ENCODE peak calls at places on chromosome 20, in four cellular contexts. One of them, this sample, is unnamed.

GRCh38 chr20:61254881-61255589 is 3.0 kb downstream of the CDH4 start:
- DNase-seq in hypothalamus: no peak
- DNase-seq in activated T-cell treated with anti-CD3 and anti-CD28 coated beads, Interleukin-2, amount 50 U/mL, for 4 hours: no peak
- DNase-seq in stimulated activated CD4-positive, alpha-beta T cell treated with anti-CD3 and anti-CD28 coated beads, Interleukin-15, amount 100 ng/mL, for 1 hour: no peak
- DNase-seq in this sample: no peak

GRCh38 chr20:50913976-50914375 is 17.3 kb downstream of the ADNP start:
- DNase-seq in hypothalamus: no peak
- DNase-seq in activated T-cell treated with anti-CD3 and anti-CD28 coated beads, Interleukin-2, amount 50 U/mL, for 4 hours: no peak
- DNase-seq in stimulated activated CD4-positive, alpha-beta T cell treated with anti-CD3 and anti-CD28 coated beads, Interleukin-15, amount 100 ng/mL, for 1 hour: no peak
- DNase-seq in this sample: no peak

GRCh38 chr20:17664025-17664638 is 17.9 kb downstream of the RRBP1 start:
- DNase-seq in hypothalamus: no peak
- DNase-seq in activated T-cell treated with anti-CD3 and anti-CD28 coated beads, Interleukin-2, amount 50 U/mL, for 4 hours: no peak
- DNase-seq in stimulated activated CD4-positive, alpha-beta T cell treated with anti-CD3 and anti-CD28 coated beads, Interleukin-15, amount 100 ng/mL, for 1 hour: no peak
- DNase-seq in this sample: no peak

GRCh38 chr20:13554706-13555105 is 84.0 kb downstream of the TASP1 start:
- DNase-seq in hypothalamus: no peak
- DNase-seq in activated T-cell treated with anti-CD3 and anti-CD28 coated beads, Interleukin-2, amount 50 U/mL, for 4 hours: no peak
- DNase-seq in stimulated activated CD4-positive, alpha-beta T cell treated with anti-CD3 and anti-CD28 coated beads, Interleukin-15, amount 100 ng/mL, for 1 hour: no peak
- DNase-seq in this sample: no peak

GRCh38 chr20:34925341-34925740 is 30.3 kb downstream of the GSS start:
- DNase-seq in hypothalamus: no peak
- DNase-seq in activated T-cell treated with anti-CD3 and anti-CD28 coated beads, Interleukin-2, amount 50 U/mL, for 4 hours: no peak
- DNase-seq in stimulated activated CD4-positive, alpha-beta T cell treated with anti-CD3 and anti-CD28 coated beads, Interleukin-15, amount 100 ng/mL, for 1 hour: no peak
- DNase-seq in this sample: no peak

GRCh38 chr20:22944936-22945335 is 90.2 kb upstream of the SSTR4 start:
- DNase-seq in hypothalamus: no peak
- DNase-seq in activated T-cell treated with anti-CD3 and anti-CD28 coated beads, Interleukin-2, amount 50 U/mL, for 4 hours: no peak
- DNase-seq in stimulated activated CD4-positive, alpha-beta T cell treated with anti-CD3 and anti-CD28 coated beads, Interleukin-15, amount 100 ng/mL, for 1 hour: no peak
- DNase-seq in this sample: no peak

GRCh38 chr20:61169870-61170269 is 82.2 kb upstream of the CDH4 start:
- DNase-seq in hypothalamus: no peak
- DNase-seq in activated T-cell treated with anti-CD3 and anti-CD28 coated beads, Interleukin-2, amount 50 U/mL, for 4 hours: no peak
- DNase-seq in stimulated activated CD4-positive, alpha-beta T cell treated with anti-CD3 and anti-CD28 coated beads, Interleukin-15, amount 100 ng/mL, for 1 hour: no peak
- DNase-seq in this sample: no peak

GRCh38 chr20:48275325-48275724 is 490.0 kb upstream of the SULF2 start:
- DNase-seq in hypothalamus: no peak
- DNase-seq in activated T-cell treated with anti-CD3 and anti-CD28 coated beads, Interleukin-2, amount 50 U/mL, for 4 hours: no peak
- DNase-seq in stimulated activated CD4-positive, alpha-beta T cell treated with anti-CD3 and anti-CD28 coated beads, Interleukin-15, amount 100 ng/mL, for 1 hour: no peak
- DNase-seq in this sample: no peak

GRCh38 chr20:13212750-13213149 is 8.3 kb upstream of the ISM1 start:
- DNase-seq in hypothalamus: no peak
- DNase-seq in activated T-cell treated with anti-CD3 and anti-CD28 coated beads, Interleukin-2, amount 50 U/mL, for 4 hours: no peak
- DNase-seq in stimulated activated CD4-positive, alpha-beta T cell treated with anti-CD3 and anti-CD28 coated beads, Interleukin-15, amount 100 ng/mL, for 1 hour: no peak
- DNase-seq in this sample: no peak

GRCh38 chr20:11094711-11095110 is 420.9 kb upstream of the JAG1 start:
- DNase-seq in hypothalamus: no peak
- DNase-seq in activated T-cell treated with anti-CD3 and anti-CD28 coated beads, Interleukin-2, amount 50 U/mL, for 4 hours: no peak
- DNase-seq in stimulated activated CD4-positive, alpha-beta T cell treated with anti-CD3 and anti-CD28 coated beads, Interleukin-15, amount 100 ng/mL, for 1 hour: no peak
- DNase-seq in this sample: no peak

GRCh38 chr20:62606551-62607201 is 35.6 kb upstream of the SLCO4A1 start:
- DNase-seq in hypothalamus: no peak
- DNase-seq in activated T-cell treated with anti-CD3 and anti-CD28 coated beads, Interleukin-2, amount 50 U/mL, for 4 hours: no peak
- DNase-seq in stimulated activated CD4-positive, alpha-beta T cell treated with anti-CD3 and anti-CD28 coated beads, Interleukin-15, amount 100 ng/mL, for 1 hour: no peak
- DNase-seq in this sample: no peak

GRCh38 chr20:13745784-13746183 is 38.9 kb downstream of the ESF1 start:
- DNase-seq in hypothalamus: no peak
- DNase-seq in activated T-cell treated with anti-CD3 and anti-CD28 coated beads, Interleukin-2, amount 50 U/mL, for 4 hours: no peak
- DNase-seq in stimulated activated CD4-positive, alpha-beta T cell treated with anti-CD3 and anti-CD28 coated beads, Interleukin-15, amount 100 ng/mL, for 1 hour: no peak
- DNase-seq in this sample: no peak

GRCh38 chr20:48999890-49000870 is 45.9 kb upstream of the CSE1L start:
- DNase-seq in hypothalamus: no peak
- DNase-seq in activated T-cell treated with anti-CD3 and anti-CD28 coated beads, Interleukin-2, amount 50 U/mL, for 4 hours: no peak
- DNase-seq in stimulated activated CD4-positive, alpha-beta T cell treated with anti-CD3 and anti-CD28 coated beads, Interleukin-15, amount 100 ng/mL, for 1 hour: no peak
- DNase-seq in this sample: no peak

GRCh38 chr20:61739086-61739831 is 326.4 kb downstream of the TAF4 start:
- DNase-seq in hypothalamus: no peak
- DNase-seq in activated T-cell treated with anti-CD3 and anti-CD28 coated beads, Interleukin-2, amount 50 U/mL, for 4 hours: no peak
- DNase-seq in stimulated activated CD4-positive, alpha-beta T cell treated with anti-CD3 and anti-CD28 coated beads, Interleukin-15, amount 100 ng/mL, for 1 hour: no peak
- DNase-seq in this sample: no peak

GRCh38 chr20:13089950-13090469 is 81.2 kb downstream of the SPTLC3 start:
- DNase-seq in hypothalamus: no peak
- DNase-seq in activated T-cell treated with anti-CD3 and anti-CD28 coated beads, Interleukin-2, amount 50 U/mL, for 4 hours: no peak
- DNase-seq in stimulated activated CD4-positive, alpha-beta T cell treated with anti-CD3 and anti-CD28 coated beads, Interleukin-15, amount 100 ng/mL, for 1 hour: no peak
- DNase-seq in this sample: no peak

GRCh38 chr20:31684153-31685003 is 38.3 kb downstream of the BCL2L1 start:
- DNase-seq in hypothalamus: no peak
- DNase-seq in activated T-cell treated with anti-CD3 and anti-CD28 coated beads, Interleukin-2, amount 50 U/mL, for 4 hours: no peak
- DNase-seq in stimulated activated CD4-positive, alpha-beta T cell treated with anti-CD3 and anti-CD28 coated beads, Interleukin-15, amount 100 ng/mL, for 1 hour: no peak
- DNase-seq in this sample: no peak

GRCh38 chr20:46142124-46142523 is 24.0 kb downstream of the CD40 start:
- DNase-seq in hypothalamus: no peak
- DNase-seq in activated T-cell treated with anti-CD3 and anti-CD28 coated beads, Interleukin-2, amount 50 U/mL, for 4 hours: no peak
- DNase-seq in stimulated activated CD4-positive, alpha-beta T cell treated with anti-CD3 and anti-CD28 coated beads, Interleukin-15, amount 100 ng/mL, for 1 hour: no peak
- DNase-seq in this sample: no peak

GRCh38 chr20:52410182-52410647 is 218.6 kb upstream of the ZFP64 start:
- DNase-seq in hypothalamus: no peak
- DNase-seq in activated T-cell treated with anti-CD3 and anti-CD28 coated beads, Interleukin-2, amount 50 U/mL, for 4 hours: peak
- DNase-seq in stimulated activated CD4-positive, alpha-beta T cell treated with anti-CD3 and anti-CD28 coated beads, Interleukin-15, amount 100 ng/mL, for 1 hour: peak
- DNase-seq in this sample: no peak

GRCh38 chr20:59123011-59123676 is 40.5 kb upstream of the ZNF831 start:
- DNase-seq in hypothalamus: no peak
- DNase-seq in activated T-cell treated with anti-CD3 and anti-CD28 coated beads, Interleukin-2, amount 50 U/mL, for 4 hours: peak
- DNase-seq in stimulated activated CD4-positive, alpha-beta T cell treated with anti-CD3 and anti-CD28 coated beads, Interleukin-15, amount 100 ng/mL, for 1 hour: no peak
- DNase-seq in this sample: no peak

GRCh38 chr20:59745716-59746115 is 141.4 kb downstream of the PHACTR3 start:
- DNase-seq in hypothalamus: no peak
- DNase-seq in activated T-cell treated with anti-CD3 and anti-CD28 coated beads, Interleukin-2, amount 50 U/mL, for 4 hours: no peak
- DNase-seq in stimulated activated CD4-positive, alpha-beta T cell treated with anti-CD3 and anti-CD28 coated beads, Interleukin-15, amount 100 ng/mL, for 1 hour: no peak
- DNase-seq in this sample: no peak

GRCh38 chr20:47676912-47677311 is 108.4 kb downstream of the SULF2 start:
- DNase-seq in hypothalamus: no peak
- DNase-seq in activated T-cell treated with anti-CD3 and anti-CD28 coated beads, Interleukin-2, amount 50 U/mL, for 4 hours: no peak
- DNase-seq in stimulated activated CD4-positive, alpha-beta T cell treated with anti-CD3 and anti-CD28 coated beads, Interleukin-15, amount 100 ng/mL, for 1 hour: no peak
- DNase-seq in this sample: no peak

GRCh38 chr20:36085686-36086267 is 68.8 kb upstream of the EPB41L1 start:
- DNase-seq in hypothalamus: no peak
- DNase-seq in activated T-cell treated with anti-CD3 and anti-CD28 coated beads, Interleukin-2, amount 50 U/mL, for 4 hours: no peak
- DNase-seq in stimulated activated CD4-positive, alpha-beta T cell treated with anti-CD3 and anti-CD28 coated beads, Interleukin-15, amount 100 ng/mL, for 1 hour: no peak
- DNase-seq in this sample: no peak

GRCh38 chr20:47318027-47318595 is 38.4 kb downstream of the ZMYND8 start:
- DNase-seq in hypothalamus: no peak
- DNase-seq in activated T-cell treated with anti-CD3 and anti-CD28 coated beads, Interleukin-2, amount 50 U/mL, for 4 hours: no peak
- DNase-seq in stimulated activated CD4-positive, alpha-beta T cell treated with anti-CD3 and anti-CD28 coated beads, Interleukin-15, amount 100 ng/mL, for 1 hour: no peak
- DNase-seq in this sample: no peak

GRCh38 chr20:48818481-48818987 is 9.3 kb downstream of the PREX1 start:
- DNase-seq in hypothalamus: no peak
- DNase-seq in activated T-cell treated with anti-CD3 and anti-CD28 coated beads, Interleukin-2, amount 50 U/mL, for 4 hours: no peak
- DNase-seq in stimulated activated CD4-positive, alpha-beta T cell treated with anti-CD3 and anti-CD28 coated beads, Interleukin-15, amount 100 ng/mL, for 1 hour: no peak
- DNase-seq in this sample: no peak

GRCh38 chr20:62376112-62377063 is 9.3 kb upstream of the LAMA5 start:
- DNase-seq in hypothalamus: peak
- DNase-seq in activated T-cell treated with anti-CD3 and anti-CD28 coated beads, Interleukin-2, amount 50 U/mL, for 4 hours: no peak
- DNase-seq in stimulated activated CD4-positive, alpha-beta T cell treated with anti-CD3 and anti-CD28 coated beads, Interleukin-15, amount 100 ng/mL, for 1 hour: no peak
- DNase-seq in this sample: no peak

GRCh38 chr20:63626424-63627128 is at the start of gene GMEB2:
- DNase-seq in hypothalamus: peak
- DNase-seq in activated T-cell treated with anti-CD3 and anti-CD28 coated beads, Interleukin-2, amount 50 U/mL, for 4 hours: peak
- DNase-seq in stimulated activated CD4-positive, alpha-beta T cell treated with anti-CD3 and anti-CD28 coated beads, Interleukin-15, amount 100 ng/mL, for 1 hour: peak
- DNase-seq in this sample: peak

GRCh38 chr20:46398963-46399362 is 7.5 kb downstream of the ELMO2 start:
- DNase-seq in hypothalamus: no peak
- DNase-seq in activated T-cell treated with anti-CD3 and anti-CD28 coated beads, Interleukin-2, amount 50 U/mL, for 4 hours: no peak
- DNase-seq in stimulated activated CD4-positive, alpha-beta T cell treated with anti-CD3 and anti-CD28 coated beads, Interleukin-15, amount 100 ng/mL, for 1 hour: no peak
- DNase-seq in this sample: no peak

GRCh38 chr20:34370062-34370461 is 7.0 kb downstream of the ITCH start:
- DNase-seq in hypothalamus: no peak
- DNase-seq in activated T-cell treated with anti-CD3 and anti-CD28 coated beads, Interleukin-2, amount 50 U/mL, for 4 hours: no peak
- DNase-seq in stimulated activated CD4-positive, alpha-beta T cell treated with anti-CD3 and anti-CD28 coated beads, Interleukin-15, amount 100 ng/mL, for 1 hour: no peak
- DNase-seq in this sample: no peak

This sample was measured in HEK293T.